ENCODE peak calls at places on chromosomes 1 and 21, in nine cellular contexts. One of them, this sample, is unnamed.

GRCh38 chr1:44895919-44896734 is 53.1 kb upstream of the PTCH2 start:
- DNase-seq in A172: no peak
- DNase-seq in GM04504: no peak
- DNase-seq in activated naive CD4-positive, alpha-beta T cell treated with Interleukin-2 at 50 U/mL for 16 hours: no peak
- DNase-seq in T-helper 9 cell: no peak
- DNase-seq in activated naive CD8-positive, alpha-beta T cell treated with anti-CD3 and anti-CD28 coated beads, Interleukin-2, amount 50 U/mL, for 24 hours: no peak
- DNase-seq in coronary artery: no peak
- DNase-seq in frontal cortex: no peak
- DNase-seq in brain microvascular endothelial cell: no peak
- DNase-seq in this sample: no peak

GRCh38 chr21:33993286-33994231 is 78.0 kb upstream of the ATP5PO start:
- DNase-seq in frontal cortex: no peak
- DNase-seq in activated naive CD8-positive, alpha-beta T cell treated with anti-CD3 and anti-CD28 coated beads, Interleukin-2, amount 50 U/mL, for 24 hours: no peak
- DNase-seq in activated naive CD4-positive, alpha-beta T cell treated with Interleukin-2 at 50 U/mL for 16 hours: no peak
- DNase-seq in coronary artery: no peak
- DNase-seq in brain microvascular endothelial cell: no peak
- DNase-seq in A172: no peak
- DNase-seq in GM04504: no peak
- DNase-seq in T-helper 9 cell: no peak
- DNase-seq in this sample: no peak

GRCh38 chr1:26831546-26832248 is 5.2 kb downstream of the ZDHHC18 start:
- DNase-seq in coronary artery: no peak
- DNase-seq in brain microvascular endothelial cell: no peak
- DNase-seq in GM04504: no peak
- DNase-seq in A172: no peak
- DNase-seq in activated naive CD8-positive, alpha-beta T cell treated with anti-CD3 and anti-CD28 coated beads, Interleukin-2, amount 50 U/mL, for 24 hours: no peak
- DNase-seq in T-helper 9 cell: no peak
- DNase-seq in activated naive CD4-positive, alpha-beta T cell treated with Interleukin-2 at 50 U/mL for 16 hours: no peak
- DNase-seq in frontal cortex: no peak
- DNase-seq in this sample: no peak

GRCh38 chr1:26733982-26734381 is 38.2 kb downstream of the ARID1A start:
- DNase-seq in A172: peak; percentile 58
- DNase-seq in activated naive CD8-positive, alpha-beta T cell treated with anti-CD3 and anti-CD28 coated beads, Interleukin-2, amount 50 U/mL, for 24 hours: no peak
- DNase-seq in T-helper 9 cell: no peak
- DNase-seq in brain microvascular endothelial cell: peak; percentile 16
- DNase-seq in coronary artery: no peak
- DNase-seq in frontal cortex: no peak
- DNase-seq in activated naive CD4-positive, alpha-beta T cell treated with Interleukin-2 at 50 U/mL for 16 hours: no peak
- DNase-seq in GM04504: peak; percentile 64
- DNase-seq in this sample: no peak

GRCh38 chr1:51622455-51622913 is 5.6 kb downstream of the OSBPL9 start:
- DNase-seq in brain microvascular endothelial cell: peak; percentile 80
- DNase-seq in activated naive CD4-positive, alpha-beta T cell treated with Interleukin-2 at 50 U/mL for 16 hours: no peak
- DNase-seq in T-helper 9 cell: no peak
- DNase-seq in activated naive CD8-positive, alpha-beta T cell treated with anti-CD3 and anti-CD28 coated beads, Interleukin-2, amount 50 U/mL, for 24 hours: no peak
- DNase-seq in coronary artery: peak; percentile 81
- DNase-seq in A172: peak; percentile 82
- DNase-seq in GM04504: peak; percentile 23
- DNase-seq in frontal cortex: no peak
- DNase-seq in this sample: no peak

GRCh38 chr1:161153682-161154337 is at the start of gene UFC1:
- DNase-seq in A172: peak; percentile 89
- DNase-seq in coronary artery: no peak
- DNase-seq in activated naive CD8-positive, alpha-beta T cell treated with anti-CD3 and anti-CD28 coated beads, Interleukin-2, amount 50 U/mL, for 24 hours: peak; percentile 79
- DNase-seq in brain microvascular endothelial cell: peak; percentile 92
- DNase-seq in GM04504: peak; percentile 77
- DNase-seq in frontal cortex: peak; percentile 75
- DNase-seq in activated naive CD4-positive, alpha-beta T cell treated with Interleukin-2 at 50 U/mL for 16 hours: peak; percentile 83
- DNase-seq in T-helper 9 cell: peak; percentile 71
- DNase-seq in this sample: peak; percentile 75

GRCh38 chr1:42830631-42831030 is 13.4 kb upstream of the SVBP start:
- DNase-seq in A172: no peak
- DNase-seq in coronary artery: no peak
- DNase-seq in brain microvascular endothelial cell: no peak
- DNase-seq in frontal cortex: no peak
- DNase-seq in GM04504: no peak
- DNase-seq in T-helper 9 cell: no peak
- DNase-seq in activated naive CD4-positive, alpha-beta T cell treated with Interleukin-2 at 50 U/mL for 16 hours: no peak
- DNase-seq in activated naive CD8-positive, alpha-beta T cell treated with anti-CD3 and anti-CD28 coated beads, Interleukin-2, amount 50 U/mL, for 24 hours: no peak
- DNase-seq in this sample: no peak

GRCh38 chr1:59431566-59432294 is 134.8 kb downstream of the FGGY start:
- DNase-seq in coronary artery: no peak
- DNase-seq in GM04504: no peak
- DNase-seq in T-helper 9 cell: no peak
- DNase-seq in activated naive CD8-positive, alpha-beta T cell treated with anti-CD3 and anti-CD28 coated beads, Interleukin-2, amount 50 U/mL, for 24 hours: no peak
- DNase-seq in frontal cortex: no peak
- DNase-seq in activated naive CD4-positive, alpha-beta T cell treated with Interleukin-2 at 50 U/mL for 16 hours: no peak
- DNase-seq in brain microvascular endothelial cell: no peak
- DNase-seq in A172: peak; percentile 80
- DNase-seq in this sample: no peak

GRCh38 chr1:93579891-93580290 is 101.7 kb downstream of the BCAR3 start:
- DNase-seq in activated naive CD8-positive, alpha-beta T cell treated with anti-CD3 and anti-CD28 coated beads, Interleukin-2, amount 50 U/mL, for 24 hours: no peak
- DNase-seq in activated naive CD4-positive, alpha-beta T cell treated with Interleukin-2 at 50 U/mL for 16 hours: no peak
- DNase-seq in A172: peak; percentile 18
- DNase-seq in T-helper 9 cell: no peak
- DNase-seq in coronary artery: no peak
- DNase-seq in frontal cortex: no peak
- DNase-seq in brain microvascular endothelial cell: peak; percentile 74
- DNase-seq in GM04504: peak; percentile 79
- DNase-seq in this sample: peak; percentile 89